ENCODE peak calls at places on chromosomes 13 and 19, in five cellular contexts. M is substantia nigra, O is thyroid gland, F is A549, V is colonic mucosa. N is an unnamed sample.

GRCh38 chr19:13633109-13633508 is 126.8 kb upstream of the CACNA1A start:
- DNase-seq in M (no peak), O (no peak), F (no peak), V (peak), N (peak)

GRCh38 chr13:33957497-33957905 is 139.6 kb downstream of the RFC3 start:
- DNase-seq in M (no peak), O (no peak), F (no peak), V (no peak), N (no peak)

GRCh38 chr13:85729296-85729695 is 69.9 kb downstream of the SLITRK6 start:
- DNase-seq in M (no peak), O (no peak), F (no peak), V (no peak), N (no peak)

GRCh38 chr13:72029981-72030380 is 163.0 kb upstream of the DACH1 start:
- DNase-seq in M (no peak), O (no peak), F (no peak), V (no peak), N (no peak)

GRCh38 chr19:42052241-42052863 is 17.7 kb downstream of the GRIK5 start:
- DNase-seq in M (no peak), O (no peak), F (no peak), V (no peak), N (no peak)

GRCh38 chr13:85170372-85170771 is 628.8 kb downstream of the SLITRK6 start:
- DNase-seq in M (no peak), O (no peak), F (no peak), V (no peak), N (no peak)

GRCh38 chr13:30681489-30682242 is 53.7 kb upstream of the ALOX5AP start:
- DNase-seq in M (no peak), O (no peak), F (no peak), V (no peak), N (no peak)

GRCh38 chr13:26679411-26679810 is 81.2 kb downstream of the GPR12 start:
- DNase-seq in M (no peak), O (no peak), F (no peak), V (no peak), N (no peak)

GRCh38 chr19:4555657-4556561 is 3.6 kb downstream of the SEMA6B start:
- DNase-seq in M (no peak), O (no peak), F (peak), V (peak), N (no peak)

GRCh38 chr19:49148784-49149651 is 6.2 kb downstream of the HRC start:
- DNase-seq in M (peak), O (peak), F (peak), V (peak), N (peak)

GRCh38 chr13:101146101-101146898 is 270.0 kb downstream of the NALCN start:
- DNase-seq in M (no peak), O (no peak), F (no peak), V (no peak), N (no peak)

GRCh38 chr19:16715613-16716012 is 4.0 kb upstream of the NWD1 start:
- DNase-seq in M (no peak), O (no peak), F (no peak), V (no peak), N (no peak)

GRCh38 chr19:46021531-46022041 is 1.3 kb downstream of the PGLYRP1 start:
- DNase-seq in M (no peak), O (peak), F (no peak), V (peak), N (no peak)

GRCh38 chr13:27393101-27393500 is 31.3 kb upstream of the GTF3A start:
- DNase-seq in M (no peak), O (no peak), F (no peak), V (no peak), N (no peak)

GRCh38 chr19:46610413-46610775 is 9.3 kb downstream of the CALM3 start:
- DNase-seq in M (no peak), O (peak), F (no peak), V (no peak), N (no peak)

DNA sequence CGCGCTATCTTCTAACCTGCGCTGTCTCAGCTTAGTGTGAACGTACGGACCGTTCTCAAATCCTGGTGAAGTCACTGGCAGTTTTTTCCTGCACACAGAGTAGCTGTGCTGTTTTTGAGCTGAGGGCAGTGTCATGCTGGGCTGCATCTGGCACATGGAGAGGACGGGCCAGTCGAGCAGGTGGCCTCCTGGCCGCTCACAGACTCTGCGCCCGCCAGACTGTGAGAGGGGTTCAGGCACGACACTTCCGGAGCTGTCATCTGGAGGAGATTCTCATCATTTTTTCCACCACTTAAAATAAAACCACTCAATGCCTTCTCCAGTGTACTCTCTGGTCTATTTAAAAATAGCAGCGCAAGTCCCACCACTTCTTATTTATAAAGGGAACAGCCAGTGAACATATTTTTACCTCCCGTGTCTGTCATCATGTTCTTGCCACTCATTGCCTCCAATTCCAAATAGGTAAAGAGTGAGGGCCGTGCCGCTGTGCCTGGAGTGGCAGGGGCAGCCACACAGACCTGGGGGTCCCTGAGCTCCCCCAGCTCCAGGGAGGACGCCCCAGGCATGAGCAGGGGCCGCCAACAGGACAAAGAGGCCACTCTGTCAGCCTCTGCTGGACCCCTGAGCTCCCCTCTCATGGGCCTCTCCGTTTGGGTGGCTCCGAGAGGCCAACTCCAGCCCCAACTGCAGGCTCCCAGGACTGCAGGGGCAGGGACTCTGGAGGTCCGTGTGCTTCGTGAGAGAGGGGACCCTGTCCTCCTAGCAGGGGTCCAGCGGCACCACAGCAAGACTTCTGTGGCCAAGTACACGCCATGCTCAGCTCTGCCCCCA is 36.9 kb upstream of the GRTP1 start:
- DNase-seq in M (peak), O (peak), F (no peak), V (no peak), N (no peak)
- H3K27ac ChIP-seq in M (no peak), O (peak), F (no peak), V (no peak), N (no peak)

GRCh38 chr19:6076291-6076665 is 34.0 kb downstream of the RFX2 start:
- DNase-seq in M (no peak), O (no peak), F (no peak), V (no peak), N (no peak)
- H3K27ac ChIP-seq in M (no peak), O (peak), F (no peak), V (no peak), N (no peak)

DNA sequence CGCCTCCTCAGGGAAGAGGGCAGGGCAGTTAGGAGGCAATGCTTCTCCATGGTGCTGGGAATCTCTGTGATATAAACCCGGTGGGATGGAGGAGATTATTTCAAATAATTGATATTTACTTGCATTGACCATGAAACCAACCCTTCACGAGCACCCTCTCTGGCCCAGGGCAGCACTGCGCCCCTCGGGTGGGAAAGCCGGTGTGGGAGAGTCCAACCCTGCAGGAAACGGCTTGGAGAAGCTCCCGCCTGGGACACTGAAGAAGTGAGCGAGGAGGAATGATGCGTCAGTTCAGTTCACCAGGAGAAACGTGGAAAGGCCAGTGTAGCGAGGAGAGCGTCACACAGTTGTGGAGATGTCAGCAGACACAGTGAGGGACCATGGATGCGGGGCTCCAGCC is 99.9 kb downstream of the COL4A2 start:
- DNase-seq in M (no peak), O (no peak), F (no peak), V (no peak), N (no peak)
- H3K27ac ChIP-seq in M (no peak), O (peak), F (no peak), V (no peak), N (no peak)

GRCh38 chr19:802497-802887 is 5.2 kb downstream of the PTBP1 start:
- DNase-seq in M (no peak), O (no peak), F (no peak), V (no peak), N (no peak)
- H3K27ac ChIP-seq in M (no peak), O (no peak), F (no peak), V (no peak), N (no peak)

GRCh38 chr19:1651548-1652394 is 644 bp downstream of the TCF3 start:
- DNase-seq in M (peak), O (peak), F (peak), V (peak), N (peak)
- H3K27ac ChIP-seq in M (no peak), O (peak), F (peak), V (peak), N (peak)

GRCh38 chr13:73090812-73091187 is 32.0 kb downstream of the KLF5 start:
- DNase-seq in M (no peak), O (no peak), F (no peak), V (no peak), N (no peak)

GRCh38 chr13:73092831-73093230 is 34.0 kb downstream of the KLF5 start:
- DNase-seq in M (no peak), O (no peak), F (no peak), V (no peak), N (no peak)

GRCh38 chr13:73089216-73089615 is 30.4 kb downstream of the KLF5 start:
- DNase-seq in M (no peak), O (no peak), F (no peak), V (no peak), N (no peak)

GRCh38 chr13:73088332-73088935 is 29.6 kb downstream of the KLF5 start:
- DNase-seq in M (no peak), O (no peak), F (no peak), V (no peak), N (no peak)

GRCh38 chr13:73090116-73090811 is 31.5 kb downstream of the KLF5 start:
- DNase-seq in M (no peak), O (peak), F (peak), V (peak), N (peak)
- H3K27ac ChIP-seq in M (no peak), O (no peak), F (peak), V (peak), N (peak)

GRCh38 chr13:44374348-44374712 is 706 bp downstream of the SERP2 start:
- DNase-seq in M (no peak), O (no peak), F (no peak), V (no peak), N (no peak)
- H3K27ac ChIP-seq in M (peak), O (peak), F (no peak), V (no peak), N (no peak)

GRCh38 chr19:35271546-35271945 is 2.8 kb downstream of the USF2 start:
- DNase-seq in M (no peak), O (no peak), F (no peak), V (no peak), N (no peak)
- H3K27ac ChIP-seq in M (peak), O (no peak), F (no peak), V (no peak), N (no peak)

N was measured in body of pancreas.